ENCODE peak calls at places on chromosome 15, in four cellular contexts. F is left ventricle myocardium inferior, S is small intestine, G is upper lobe of right lung. Y is an unnamed sample.

GRCh38 chr15:37860896-37861295 is 73.5 kb upstream of the TMCO5A start:
- DNase-seq in F (no peak), S (no peak), G (no peak), Y (no peak)

GRCh38 chr15:60793656-60794055 is 314.7 kb upstream of the ICE2 start:
- DNase-seq in F (no peak), S (no peak), G (no peak), Y (no peak)

GRCh38 chr15:74337146-74337545 is 30.3 kb downstream of the CYP11A1 start:
- DNase-seq in F (peak; percentile 7), S (no peak), G (peak; percentile 52), Y (peak; percentile 54)

GRCh38 chr15:31300208-31300661 is 26.4 kb upstream of the KLF13 start:
- DNase-seq in F (no peak), S (no peak), G (peak; percentile 53), Y (no peak)

GRCh38 chr15:49225572-49226281 is 55.7 kb downstream of the GALK2 start:
- DNase-seq in F (no peak), S (peak; percentile 25), G (no peak), Y (no peak)

GRCh38 chr15:83595191-83595590 is 58.7 kb upstream of the ADAMTSL3 start:
- DNase-seq in F (no peak), S (no peak), G (no peak), Y (no peak)

GRCh38 chr15:68930268-68931022 is at the start of gene SPESP1:
- DNase-seq in F (peak; percentile 60), S (peak; percentile 11), G (peak; percentile 77), Y (peak; percentile 94)

GRCh38 chr15:57198654-57199241 is 177.6 kb upstream of the CGNL1 start:
- DNase-seq in F (no peak), S (peak; percentile 58), G (no peak), Y (no peak)

GRCh38 chr15:33467146-33467815 is 156.5 kb downstream of the RYR3 start:
- DNase-seq in F (no peak), S (no peak), G (no peak), Y (no peak)

DNA sequence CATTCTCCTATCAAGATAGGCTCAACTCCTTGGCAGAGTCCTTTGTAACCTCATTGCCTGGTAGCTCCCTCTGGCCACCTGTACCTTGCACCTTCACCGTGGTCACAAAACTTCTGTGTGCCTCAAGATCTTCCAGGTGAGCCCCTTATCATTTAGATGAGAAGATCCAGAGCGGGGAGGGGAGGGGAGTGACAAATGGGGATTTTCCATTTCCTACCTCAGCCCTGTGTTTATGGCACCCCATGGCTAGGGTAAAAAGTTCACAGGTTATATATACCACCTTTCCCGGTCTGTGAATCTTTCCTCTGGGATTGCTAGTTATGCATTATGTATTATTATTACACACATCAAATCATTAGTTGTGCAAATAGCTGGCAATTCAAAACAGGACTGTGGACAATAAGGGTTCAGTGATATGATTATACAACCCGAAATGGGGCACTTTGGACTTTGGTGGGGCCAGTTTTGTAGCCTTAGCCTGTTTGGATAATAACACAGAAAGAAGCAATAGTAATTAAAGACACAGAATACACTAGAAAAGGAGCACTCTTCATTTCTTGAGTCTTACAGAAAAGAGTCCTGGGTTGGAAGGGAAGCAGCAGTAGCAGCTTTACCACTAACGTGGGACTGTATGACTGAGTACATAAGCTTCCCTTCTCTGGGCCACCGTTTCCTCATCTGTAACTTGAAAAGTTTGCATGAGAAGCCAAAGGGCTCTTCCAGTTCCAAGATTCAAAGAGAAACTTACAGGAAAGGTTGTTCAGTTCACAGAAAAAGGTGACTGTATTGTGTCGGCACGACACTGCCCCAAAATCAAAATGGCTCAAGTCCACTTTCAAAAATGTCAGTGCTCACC is 7.1 kb downstream of the TLE3 start:
- DNase-seq in F (no peak), S (peak; percentile 97), G (no peak), Y (no peak)
- H3K4me1 ChIP-seq in F (peaks cover 84% of the 10 kb centered on the region), S (peaks cover 36% of the 10 kb centered on the region), G (peaks cover 78% of the 10 kb centered on the region), Y (peaks cover 35% of the 10 kb centered on the region)

DNA sequence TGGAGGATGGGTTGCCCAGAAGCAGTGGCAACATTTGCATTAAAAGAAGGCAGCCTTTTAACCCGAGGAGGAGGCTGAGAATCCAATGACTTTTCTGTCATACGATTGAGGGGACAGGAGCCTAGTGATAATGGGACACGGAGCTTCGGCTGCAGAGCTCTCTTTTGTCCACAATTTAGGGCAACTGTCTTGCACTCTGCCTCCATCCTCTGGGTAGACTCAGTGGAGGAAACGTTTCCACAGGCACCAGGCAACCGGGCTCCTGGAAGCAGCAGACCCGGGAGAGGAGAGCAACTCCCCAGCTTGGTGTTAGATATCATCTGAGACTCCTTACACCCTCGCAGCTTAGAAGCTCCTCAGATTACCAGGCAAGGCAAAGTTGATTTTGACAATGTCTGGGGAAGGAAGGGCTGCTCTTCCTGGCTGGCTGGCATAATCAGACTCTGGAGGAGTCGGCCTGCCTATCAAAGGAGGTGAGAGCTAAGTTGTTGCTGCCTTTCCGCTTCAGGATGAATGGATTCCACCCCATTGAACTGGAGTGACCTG is 43.5 kb upstream of the RNU6-1 start:
- DNase-seq in F (no peak), S (no peak), G (no peak), Y (no peak)
- H3K4me1 ChIP-seq in F (peaks cover 24% of the 10 kb centered on the region), S (no peaks in the 10 kb centered on the region), G (peaks cover 28% of the 10 kb centered on the region), Y (peaks cover 16% of the 10 kb centered on the region)

DNA sequence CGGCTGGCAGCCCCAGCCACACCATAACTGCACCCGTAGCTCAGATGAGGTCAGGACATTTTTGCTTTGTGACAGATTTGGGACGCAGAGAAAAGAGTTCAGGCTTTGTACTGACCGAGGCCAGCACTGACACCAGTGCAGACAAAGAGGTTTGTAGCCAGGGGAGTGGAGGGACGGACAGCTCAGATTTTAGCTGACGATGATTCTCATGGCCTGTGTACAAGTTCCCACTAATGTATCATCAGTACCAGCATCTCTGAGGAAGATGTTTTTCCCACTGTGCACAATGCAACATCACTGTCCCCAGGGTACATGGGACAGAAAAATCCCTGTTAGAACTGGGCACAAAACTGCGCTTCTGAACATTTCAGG is 112.7 kb downstream of the SLCO3A1 start:
- DNase-seq in F (no peak), S (no peak), G (no peak), Y (no peak)
- H3K4me1 ChIP-seq in F (peaks cover 91% of the 10 kb centered on the region), S (peaks cover 3% of the 10 kb centered on the region), G (peaks cover 28% of the 10 kb centered on the region), Y (peaks cover 41% of the 10 kb centered on the region)

GRCh38 chr15:90677807-90678790 is 39.0 kb upstream of the BLM start:
- DNase-seq in F (no peak), S (peak; percentile 14), G (no peak), Y (no peak)

GRCh38 chr15:90681480-90681879 is 35.7 kb upstream of the BLM start:
- DNase-seq in F (no peak), S (no peak), G (peak; percentile 31), Y (no peak)

GRCh38 chr15:90681056-90681455 is 36.1 kb upstream of the BLM start:
- DNase-seq in F (no peak), S (no peak), G (no peak), Y (no peak)

GRCh38 chr15:90680371-90680935 is 36.7 kb upstream of the BLM start:
- DNase-seq in F (no peak), S (no peak), G (no peak), Y (no peak)

GRCh38 chr15:90679959-90680358 is 37.2 kb upstream of the BLM start:
- DNase-seq in F (no peak), S (no peak), G (no peak), Y (no peak)
- H3K4me1 ChIP-seq in F (peaks cover 7% of the 10 kb centered on the region), S (no peaks in the 10 kb centered on the region), G (no peaks in the 10 kb centered on the region), Y (peaks cover 9% of the 10 kb centered on the region)

GRCh38 chr15:62854420-62855084 is 188.0 kb upstream of the TPM1 start:
- DNase-seq in F (no peak), S (no peak), G (no peak), Y (no peak)

GRCh38 chr15:62853114-62853832 is 189.3 kb upstream of the TPM1 start:
- DNase-seq in F (no peak), S (no peak), G (no peak), Y (no peak)

GRCh38 chr15:62855085-62855476 is 187.5 kb upstream of the TPM1 start:
- DNase-seq in F (no peak), S (no peak), G (no peak), Y (no peak)

GRCh38 chr15:62856466-62857246 is 185.9 kb upstream of the TPM1 start:
- DNase-seq in F (no peak), S (no peak), G (no peak), Y (peak; percentile 60)

DNA sequence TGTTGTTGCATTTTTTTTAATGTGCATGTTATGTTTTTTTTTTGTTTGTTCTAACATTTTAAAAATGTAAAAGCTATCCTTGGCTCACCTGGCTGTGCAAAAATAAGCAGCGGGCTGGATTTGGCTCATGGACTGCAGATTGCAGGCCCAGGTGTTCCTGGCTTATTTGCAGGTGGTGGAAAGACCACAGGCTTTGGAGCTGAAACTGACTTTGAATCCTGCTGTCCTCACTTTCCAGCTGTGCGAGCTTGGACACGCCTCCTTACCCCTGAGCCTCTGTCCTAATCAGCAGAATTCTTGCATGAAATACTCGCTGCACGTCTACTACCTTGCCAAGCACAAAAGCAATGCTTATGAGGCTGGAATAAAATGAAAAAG is 188.7 kb upstream of the TPM1 start:
- DNase-seq in F (no peak), S (no peak), G (no peak), Y (no peak)
- H3K4me1 ChIP-seq in F (peaks cover 22% of the 10 kb centered on the region), S (no peaks in the 10 kb centered on the region), G (no peaks in the 10 kb centered on the region), Y (peaks cover 30% of the 10 kb centered on the region)

GRCh38 chr15:90211009-90211408 is 9.9 kb downstream of the SEMA4B start:
- DNase-seq in F (no peak), S (no peak), G (no peak), Y (no peak)

GRCh38 chr15:90213123-90213817 is 12.1 kb downstream of the SEMA4B start:
- DNase-seq in F (no peak), S (peak; percentile 97), G (no peak), Y (no peak)

GRCh38 chr15:90212221-90213079 is 11.3 kb downstream of the SEMA4B start:
- DNase-seq in F (no peak), S (peak; percentile 54), G (no peak), Y (no peak)

GRCh38 chr15:90210593-90210992 is 9.5 kb downstream of the SEMA4B start:
- DNase-seq in F (peak; percentile 47), S (no peak), G (no peak), Y (no peak)

GRCh38 chr15:90211440-90212168 is 10.5 kb downstream of the SEMA4B start:
- DNase-seq in F (no peak), S (peak; percentile 98), G (no peak), Y (peak; percentile 100)
- H3K4me1 ChIP-seq in F (peaks cover 54% of the 10 kb centered on the region), S (peaks cover 9% of the 10 kb centered on the region), G (peaks cover 21% of the 10 kb centered on the region), Y (peaks cover 54% of the 10 kb centered on the region)

GRCh38 chr15:98790270-98790669 is 141.9 kb downstream of the IGF1R start:
- DNase-seq in F (no peak), S (no peak), G (no peak), Y (no peak)
- H3K4me1 ChIP-seq in F (peaks cover 98% of the 10 kb centered on the region), S (peaks cover 8% of the 10 kb centered on the region), G (peaks cover 34% of the 10 kb centered on the region), Y (peaks cover 29% of the 10 kb centered on the region)

DNA sequence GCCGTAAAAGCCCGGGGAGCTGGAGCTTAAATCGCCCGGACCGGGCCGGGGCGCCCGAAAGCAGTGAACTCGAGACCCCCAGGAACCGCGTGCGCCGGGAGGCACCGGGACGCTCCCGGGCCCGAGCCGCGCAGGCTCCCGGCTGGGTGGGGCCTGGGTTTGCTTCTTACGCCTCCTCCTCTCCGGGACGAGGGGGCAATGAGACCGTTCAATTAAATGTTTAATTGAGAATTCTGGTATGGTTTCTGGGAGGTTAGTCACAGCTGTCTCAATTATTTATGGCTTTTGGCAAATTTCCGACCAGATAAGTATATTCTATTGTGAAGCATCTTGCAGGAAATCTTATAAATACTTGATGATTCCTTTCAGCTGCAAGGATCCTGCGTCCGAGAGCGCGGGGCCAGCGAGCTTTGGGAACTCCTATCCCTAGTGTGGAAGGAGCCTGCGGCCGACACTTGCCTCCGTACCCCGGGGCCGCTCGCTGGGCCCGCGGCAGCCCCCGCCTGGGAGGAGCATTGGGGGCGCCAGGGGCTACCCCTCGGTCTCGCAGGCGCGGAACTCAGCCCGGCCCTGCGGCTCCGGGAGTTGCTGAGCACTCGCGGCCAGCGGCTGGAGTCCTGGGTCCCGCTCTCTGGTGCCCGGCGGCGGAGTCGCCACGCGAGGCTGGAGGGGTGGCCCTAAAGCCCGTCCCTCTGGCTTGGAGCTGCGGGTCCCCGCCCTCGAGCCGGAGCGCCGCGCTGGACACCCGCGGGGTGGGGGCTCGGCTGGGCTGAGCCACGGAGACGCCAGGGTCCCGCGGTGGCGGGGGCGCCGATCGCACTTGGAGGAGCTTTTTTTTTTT is 10.3 kb downstream of the ISL2 start:
- DNase-seq in F (no peak), S (no peak), G (peak; percentile 66), Y (no peak)
- H3K4me1 ChIP-seq in F (peaks cover 34% of the 10 kb centered on the region), S (peaks cover 9% of the 10 kb centered on the region), G (peaks cover 27% of the 10 kb centered on the region), Y (no peaks in the 10 kb centered on the region)

Y was measured in RWPE2.